ENCODE peak calls at places on chromosome 3, in five cellular contexts. L, N, M, V and Z are unnamed samples.
A peak's percentile ranks its signal among the peaks of the same experiment; 100 is the strongest.

GRCh38 chr3:32132121-32132520 is 25.7 kb downstream of the GPD1L start:
- DNase-seq in L (no peak), V (no peak), M (no peak), N (no peak), Z (no peak)

GRCh38 chr3:48428863-48429415 is 947 bp downstream of the PLXNB1 start:
- DNase-seq in N (no peak), L (no peak), V (no peak), M (no peak), Z (peak; percentile 50)

GRCh38 chr3:115074502-115074901 is 72.6 kb downstream of the ZBTB20 start:
- DNase-seq in N (no peak), L (no peak), V (no peak), M (no peak), Z (no peak)

GRCh38 chr3:60954049-60954448 is 297.2 kb downstream of the FHIT start:
- DNase-seq in N (no peak), V (no peak), L (no peak), M (no peak), Z (peak; percentile 16)

GRCh38 chr3:157335677-157336076 is 101.0 kb upstream of the PTX3 start:
- DNase-seq in N (no peak), V (no peak), L (no peak), M (no peak), Z (peak; percentile 85)

GRCh38 chr3:111616417-111617105 is 21.4 kb upstream of the ZBED2 start:
- DNase-seq in N (peak; percentile 2), L (no peak), V (no peak), M (peak; percentile 81), Z (peak; percentile 13)

GRCh38 chr3:111785034-111785433 is 74.0 kb upstream of the PHLDB2 start:
- DNase-seq in L (no peak), N (no peak), V (no peak), M (no peak), Z (no peak)

GRCh38 chr3:101676219-101676764 is 640 bp downstream of the ZBTB11 start:
- DNase-seq in L (peak; percentile 98), N (peak; percentile 97), V (no peak), M (peak; percentile 100), Z (no peak)

GRCh38 chr3:127597020-127597771 is 1.0 kb upstream of the MCM2 start:
- DNase-seq in N (peak; percentile 78), L (no peak), M (no peak), V (no peak), Z (peak; percentile 25)

GRCh38 chr3:186002884-186003472 is 65.2 kb upstream of the TRA2B start:
- DNase-seq in M (no peak), L (no peak), N (peak; percentile 29), V (no peak), Z (no peak)

GRCh38 chr3:112378989-112379692 is 46.2 kb downstream of the CD200 start:
- DNase-seq in V (no peak), M (no peak), L (no peak), N (no peak), Z (no peak)

GRCh38 chr3:187286467-187287059 is 5.0 kb downstream of the MASP1 start:
- DNase-seq in M (no peak), V (no peak), L (no peak), N (no peak), Z (no peak)

GRCh38 chr3:104521606-104522336 is 844.9 kb upstream of the ALCAM start:
- DNase-seq in V (no peak), M (peak; percentile 82), N (peak; percentile 79), L (no peak), Z (no peak)

GRCh38 chr3:16496408-16497222 is 16.9 kb downstream of the RFTN1 start:
- DNase-seq in L (no peak), V (no peak), M (no peak), N (no peak), Z (no peak)